ENCODE peak calls at places on chromosome 10, in eight cellular contexts. Y is neural progenitor cell; E is heart left ventricle; C is A673; V is tibial nerve; X is CD8-positive, alpha-beta T cell; K is SJSA1; R is HAP-1. U is an unnamed sample. For H3K4me1 and H3K36me3, the result is how much of the 10 kb centered on the place peaks cover.

GRCh38 chr10:123579675-123580074 is 86.5 kb upstream of the GPR26 start:
- DNase-seq in Y (no peak), E (no peak), C (no peak), V (no peak), X (no peak), K (no peak), R (no peak), U (no peak)

GRCh38 chr10:114683593-114683992 is 25.5 kb upstream of the ABLIM1 start:
- DNase-seq in Y (no peak), E (peak), C (no peak), V (no peak), X (no peak), K (no peak), R (no peak), U (no peak)

GRCh38 chr10:62019685-62020361 is 118.3 kb downstream of the ARID5B start:
- DNase-seq in Y (no peak), E (no peak), C (peak), V (no peak), X (no peak), K (peak), R (peak), U (no peak)

GRCh38 chr10:22479419-22479818 is 134.1 kb downstream of the SPAG6 start:
- DNase-seq in Y (no peak), E (no peak), C (peak), V (no peak), X (no peak), K (no peak), R (no peak), U (no peak)

GRCh38 chr10:34764347-34764991 is 50.6 kb downstream of the PARD3 start:
- DNase-seq in Y (no peak), E (no peak), C (no peak), V (no peak), X (no peak), K (no peak), R (no peak), U (no peak)

GRCh38 chr10:21634599-21635365 is 100.8 kb downstream of the MLLT10 start:
- DNase-seq in Y (no peak), E (no peak), C (no peak), V (no peak), X (no peak), K (no peak), R (no peak), U (no peak)

GRCh38 chr10:89421018-89421476 is 6.7 kb downstream of the IFIT5 start:
- DNase-seq in Y (no peak), E (no peak), C (no peak), V (no peak), X (no peak), K (no peak), R (no peak), U (no peak)

GRCh38 chr10:97788552-97789442 is 17.0 kb upstream of the SFRP5 start:
- DNase-seq in Y (no peak), E (peak), C (peak), V (no peak), X (no peak), K (no peak), R (no peak), U (no peak)

GRCh38 chr10:93452143-93452542 is 30.0 kb downstream of the MYOF start:
- DNase-seq in Y (no peak), E (no peak), C (no peak), V (no peak), X (no peak), K (no peak), R (no peak), U (no peak)

GRCh38 chr10:104479906-104480579 is 126.4 kb downstream of the CFAP58 start:
- DNase-seq in Y (no peak), E (no peak), C (no peak), V (no peak), X (no peak), K (no peak), R (peak), U (peak)

GRCh38 chr10:61475449-61475873 is 22.3 kb upstream of the TMEM26 start:
- DNase-seq in Y (no peak), E (no peak), C (peak), V (no peak), X (no peak), K (no peak), R (no peak), U (no peak)

GRCh38 chr10:44980309-44981171 is 1.9 kb upstream of the DEPP1 start:
- DNase-seq in Y (no peak), E (no peak), C (no peak), V (no peak), X (no peak), K (no peak), R (no peak), U (no peak)

GRCh38 chr10:44979281-44980181 is 922 bp upstream of the DEPP1 start:
- DNase-seq in Y (no peak), E (no peak), C (no peak), V (no peak), X (no peak), K (no peak), R (no peak), U (no peak)

GRCh38 chr10:44977287-44978212 is 1.1 kb downstream of the DEPP1 start:
- DNase-seq in Y (no peak), E (peak), C (no peak), V (no peak), X (no peak), K (no peak), R (no peak), U (no peak)

GRCh38 chr10:44978213-44978569 is 418 bp downstream of the DEPP1 start:
- DNase-seq in Y (no peak), E (no peak), C (no peak), V (no peak), X (no peak), K (no peak), R (no peak), U (no peak)

GRCh38 chr10:44978570-44979280 is at the start of gene DEPP1:
- DNase-seq in Y (peak), E (peak), C (peak), V (peak), X (no peak), K (peak), R (peak), U (peak)
- H3K4me1 ChIP-seq in Y (under half), E (half or more), C (under half), V (half or more), X (under half), K (half or more), R (under half), U (half or more)

DNA sequence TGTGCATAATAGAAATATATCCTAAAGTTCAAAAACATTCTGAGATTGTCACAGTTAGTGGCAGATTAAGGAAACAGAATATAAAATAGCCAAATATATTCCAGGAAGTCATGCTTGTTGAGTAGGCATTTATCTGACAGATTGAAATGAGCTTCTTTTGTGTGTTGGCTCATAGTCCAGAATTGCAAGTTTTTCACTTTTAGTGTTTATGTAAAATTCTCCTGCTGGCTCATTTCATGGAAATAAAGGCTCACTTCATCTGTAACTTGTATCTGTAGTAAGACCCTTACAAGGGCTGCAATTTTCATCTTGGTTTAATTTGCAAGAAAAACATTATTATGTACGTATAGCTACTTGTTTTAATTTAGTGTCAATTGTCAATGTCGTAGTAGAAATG is 93.5 kb downstream of the MCU start:
- DNase-seq in Y (no peak), E (no peak), C (peak), V (no peak), X (no peak), K (no peak), R (no peak), U (no peak)
- H3K36me3 ChIP-seq in Y (under half), E (under half), C (under half), V (under half), X (under half), K (under half), R (under half), U (under half)

GRCh38 chr10:99528256-99528866 is 4.4 kb upstream of the NKX2-3 start:
- DNase-seq in Y (no peak), E (no peak), C (no peak), V (no peak), X (no peak), K (no peak), R (no peak), U (no peak)

GRCh38 chr10:99528867-99529285 is 3.9 kb upstream of the NKX2-3 start:
- DNase-seq in Y (no peak), E (no peak), C (no peak), V (no peak), X (no peak), K (no peak), R (no peak), U (no peak)

GRCh38 chr10:99525897-99526296 is 6.8 kb upstream of the NKX2-3 start:
- DNase-seq in Y (no peak), E (no peak), C (no peak), V (no peak), X (no peak), K (no peak), R (no peak), U (no peak)

GRCh38 chr10:99526861-99527504 is 5.8 kb upstream of the NKX2-3 start:
- DNase-seq in Y (peak), E (no peak), C (no peak), V (no peak), X (no peak), K (no peak), R (no peak), U (no peak)

DNA sequence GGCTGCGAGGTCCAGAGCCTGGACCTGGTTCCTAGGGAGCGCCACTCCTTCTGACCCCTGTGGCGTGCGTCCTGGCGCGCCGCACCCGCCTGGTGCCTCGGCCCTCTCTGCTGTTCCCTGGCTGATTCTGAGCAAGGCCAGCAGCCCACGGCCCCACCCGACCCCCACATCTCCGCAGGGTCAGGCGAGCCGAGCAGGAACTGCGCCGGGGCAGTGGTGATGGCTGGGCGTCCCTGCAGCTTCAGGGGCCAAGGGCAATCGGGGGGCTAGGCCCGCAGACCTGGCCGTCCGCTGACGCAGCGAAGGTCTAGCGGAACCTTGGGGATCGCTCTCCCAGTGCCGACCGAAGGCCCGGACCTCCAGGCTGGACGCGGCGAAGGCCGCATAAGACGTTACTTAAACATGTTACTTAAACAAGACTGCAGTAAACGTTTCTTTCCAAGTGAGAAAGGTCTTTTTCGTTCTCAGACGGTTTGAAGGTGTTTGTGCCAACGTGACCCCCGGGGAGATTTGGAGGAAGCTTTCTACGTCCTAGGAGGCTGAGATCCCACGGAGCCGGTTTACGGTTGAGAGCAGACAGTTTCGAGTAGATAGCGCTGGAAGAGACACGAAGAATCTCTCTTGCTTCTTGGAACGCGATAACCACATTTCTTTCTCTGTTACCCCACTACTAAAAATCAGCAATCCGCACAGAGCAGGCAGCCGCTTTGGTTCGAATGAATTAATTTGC is 5.1 kb upstream of the NKX2-3 start:
- DNase-seq in Y (peak), E (no peak), C (no peak), V (no peak), X (no peak), K (no peak), R (no peak), U (no peak)
- H3K4me3 ChIP-seq in Y (no peak), E (no peak), C (no peak), V (no peak), X (no peak), K (no peak), R (no peak), U (no peak)

GRCh38 chr10:30435068-30435422 is 1.1 kb downstream of the MAP3K8 start:
- DNase-seq in Y (peak), E (peak), C (peak), V (peak), X (no peak), K (no peak), R (peak), U (no peak)
- H3K4me1 ChIP-seq in Y (under half), E (half or more), C (under half), V (under half), X (under half), K (under half), R (half or more), U (under half)

GRCh38 chr10:11286261-11286989 is 268.8 kb downstream of the CELF2 start:
- DNase-seq in Y (no peak), E (no peak), C (no peak), V (no peak), X (no peak), K (no peak), R (no peak), U (peak)

GRCh38 chr10:11284291-11285085 is 266.8 kb downstream of the CELF2 start:
- DNase-seq in Y (no peak), E (no peak), C (no peak), V (no peak), X (no peak), K (no peak), R (no peak), U (peak)

GRCh38 chr10:11282156-11282555 is 264.5 kb downstream of the CELF2 start:
- DNase-seq in Y (no peak), E (no peak), C (no peak), V (no peak), X (no peak), K (no peak), R (no peak), U (peak)

GRCh38 chr10:11282661-11283060 is 265.0 kb downstream of the CELF2 start:
- DNase-seq in Y (no peak), E (no peak), C (no peak), V (no peak), X (no peak), K (no peak), R (no peak), U (peak)

DNA sequence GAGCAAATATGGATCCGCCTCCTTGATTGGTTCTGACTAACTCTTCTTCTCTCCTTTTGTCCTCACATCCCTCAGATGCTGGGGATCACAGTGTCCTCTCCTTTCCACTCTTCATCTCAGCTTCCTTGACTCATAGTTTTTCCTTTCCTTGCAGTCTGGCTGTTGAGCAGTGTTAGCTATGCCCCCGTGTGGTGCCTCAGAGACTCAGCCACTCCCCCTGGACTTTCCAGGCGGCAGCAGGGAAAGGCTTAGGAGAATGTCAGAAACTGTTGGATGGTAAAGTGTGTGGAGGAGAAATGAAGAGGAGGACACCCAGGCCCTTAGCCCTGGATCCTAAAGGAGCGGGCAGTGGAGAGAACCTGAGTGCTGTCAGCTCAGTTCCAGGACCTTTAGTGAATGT is 267.5 kb downstream of the CELF2 start:
- DNase-seq in Y (peak), E (no peak), C (peak), V (no peak), X (no peak), K (no peak), R (no peak), U (peak)
- H3K36me3 ChIP-seq in Y (under half), E (under half), C (under half), V (half or more), X (half or more), K (under half), R (under half), U (half or more)

DNA sequence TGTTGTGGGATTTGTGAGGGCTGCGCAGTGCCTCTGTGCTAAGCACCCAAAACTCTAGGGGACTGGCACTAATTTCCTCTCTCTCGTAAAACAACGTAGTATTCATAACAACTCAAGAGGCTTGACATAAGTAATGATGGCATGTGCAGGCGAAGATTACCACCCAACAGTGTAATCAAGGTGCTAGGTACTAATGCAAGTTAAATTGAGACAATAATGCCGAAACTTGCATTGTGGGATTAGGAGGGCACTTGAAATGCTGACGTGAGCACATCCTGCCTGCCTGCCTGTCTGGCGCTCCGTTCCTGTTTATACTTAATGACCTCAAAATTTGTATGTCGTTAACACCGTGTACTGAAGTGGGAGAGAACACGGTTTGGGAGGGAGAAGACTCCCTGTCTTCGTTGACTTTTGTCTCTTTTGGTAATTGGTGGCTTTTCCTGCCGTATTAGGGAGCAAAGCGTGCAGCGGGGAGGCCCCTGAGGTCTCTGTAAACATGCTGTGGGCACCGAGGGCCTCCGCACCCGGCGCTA is 139.0 kb downstream of the MGMT start:
- DNase-seq in Y (no peak), E (no peak), C (peak), V (no peak), X (no peak), K (no peak), R (no peak), U (no peak)
- H3K4me3 ChIP-seq in Y (no peak), E (no peak), C (no peak), V (no peak), X (no peak), K (no peak), R (no peak), U (no peak)

DNA sequence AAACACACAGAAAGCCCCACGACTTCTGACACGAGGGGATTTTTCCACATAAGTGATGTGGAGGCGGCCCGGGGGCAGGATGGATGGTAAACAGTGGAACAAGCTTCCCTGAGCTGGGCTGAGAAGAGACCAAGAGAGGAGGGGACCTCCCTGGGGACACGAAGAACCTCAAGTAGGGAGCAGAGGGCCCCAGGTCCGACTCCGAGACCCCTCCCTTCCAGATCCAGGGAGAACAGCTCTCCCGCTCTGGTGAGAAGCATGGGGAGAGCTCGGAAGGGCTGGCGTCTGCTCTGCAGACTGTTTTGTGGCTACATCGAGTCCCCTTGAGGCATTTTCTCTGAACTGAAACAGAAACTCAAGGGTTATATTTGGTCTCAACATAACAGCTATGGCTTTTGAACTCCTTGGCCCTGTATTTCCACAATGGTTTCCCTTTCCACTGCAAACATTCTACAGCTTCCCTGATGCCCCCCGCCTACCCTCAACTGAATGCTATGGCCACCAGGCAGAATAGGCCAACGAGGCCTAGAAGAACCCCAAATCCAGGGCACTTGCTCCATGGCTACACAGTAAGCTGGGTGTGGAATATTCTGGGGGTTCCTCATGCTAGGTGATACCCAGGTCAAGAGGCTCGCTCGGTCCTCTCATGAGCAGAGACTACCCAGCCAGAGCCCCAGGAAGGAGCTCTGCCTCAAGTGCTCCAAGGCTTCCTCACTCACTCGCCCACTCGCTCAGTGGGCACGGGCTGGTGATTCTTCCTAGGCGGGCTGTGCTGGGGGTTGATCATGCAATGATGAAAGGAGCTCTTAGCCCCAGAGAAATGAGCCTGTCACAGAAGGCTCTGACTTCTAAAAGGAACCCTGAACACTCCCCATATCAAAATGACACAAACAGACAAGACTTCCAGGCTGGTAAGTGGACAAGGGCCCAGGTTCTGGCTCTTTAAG is 47.5 kb downstream of the FAM53B start:
- DNase-seq in Y (no peak), E (no peak), C (no peak), V (no peak), X (no peak), K (no peak), R (no peak), U (no peak)
- H3K4me1 ChIP-seq in Y (under half), E (half or more), C (under half), V (half or more), X (half or more), K (under half), R (under half), U (under half)

GRCh38 chr10:109863775-109864174 is 59.5 kb downstream of the XPNPEP1 start:
- DNase-seq in Y (no peak), E (no peak), C (no peak), V (no peak), X (no peak), K (no peak), R (no peak), U (no peak)

GRCh38 chr10:109866168-109866994 is 56.9 kb downstream of the XPNPEP1 start:
- DNase-seq in Y (peak), E (peak), C (peak), V (no peak), X (no peak), K (no peak), R (no peak), U (peak)

GRCh38 chr10:109862738-109863137 is 60.6 kb downstream of the XPNPEP1 start:
- DNase-seq in Y (no peak), E (no peak), C (no peak), V (no peak), X (no peak), K (no peak), R (no peak), U (no peak)

GRCh38 chr10:109871476-109871875 is 51.8 kb downstream of the XPNPEP1 start:
- DNase-seq in Y (no peak), E (no peak), C (no peak), V (no peak), X (no peak), K (no peak), R (no peak), U (peak)

DNA sequence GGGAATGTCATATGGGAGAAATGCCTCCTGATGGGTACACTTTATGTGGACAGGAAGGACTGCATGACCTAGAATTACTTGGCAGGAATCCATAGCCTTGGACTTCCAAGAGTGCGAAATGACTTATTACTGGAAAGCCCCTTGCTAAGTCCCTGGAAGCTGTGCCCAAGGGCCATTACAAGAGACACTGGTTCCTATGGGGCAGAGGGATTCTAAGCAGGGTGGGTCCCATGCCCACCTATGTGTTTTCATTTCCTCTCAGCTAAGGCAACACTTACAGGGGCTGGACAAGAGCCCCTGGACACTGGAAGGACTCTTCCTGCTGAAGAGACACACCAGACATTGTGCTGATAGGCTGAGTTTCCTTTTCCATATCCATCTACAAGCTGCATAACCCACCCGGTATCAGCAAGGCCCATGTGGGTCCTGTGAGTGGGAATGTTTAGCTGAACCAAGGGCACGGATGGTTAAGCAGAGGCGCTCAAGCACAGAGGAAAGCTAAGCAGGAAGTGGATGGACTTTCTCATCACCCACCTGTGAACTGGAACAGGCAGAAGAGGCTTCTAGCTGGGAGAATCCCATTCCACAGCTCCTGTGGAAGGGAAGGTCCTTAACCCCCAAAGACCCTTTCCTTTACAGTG is 56.2 kb downstream of the XPNPEP1 start:
- DNase-seq in Y (no peak), E (no peak), C (no peak), V (no peak), X (no peak), K (no peak), R (no peak), U (peak)
- H3K36me3 ChIP-seq in Y (under half), E (under half), C (under half), V (half or more), X (half or more), K (half or more), R (under half), U (half or more)

U was measured in right atrium auricular region.